ENCODE peak calls at places on chromosomes 3 and 15, in eight cellular contexts. O, N, W, Y, V, H, B and D are unnamed samples. For H3K4me1 and H3K9me3, the result is how much of the 10 kb centered on the place peaks cover.

GRCh38 chr3:50164056-50164455 is 8.9 kb downstream of the SEMA3F start:
- DNase-seq in O (no peak), N (peak), W (peak), Y (peak), V (no peak), H (no peak), B (no peak), D (no peak)

GRCh38 chr3:127011270-127011992 is 28.5 kb downstream of the PLXNA1 start:
- DNase-seq in O (no peak), N (no peak), W (peak), Y (no peak), V (no peak), H (no peak), B (no peak), D (no peak)

GRCh38 chr3:22010997-22011396 is 260.0 kb upstream of the ZNF385D start:
- DNase-seq in O (no peak), N (no peak), W (no peak), Y (no peak), V (no peak), H (no peak), B (no peak), D (no peak)

GRCh38 chr15:91561371-91562100 is 292.0 kb upstream of the SLCO3A1 start:
- DNase-seq in O (no peak), N (no peak), W (peak), Y (no peak), V (no peak), H (no peak), B (no peak), D (peak)

GRCh38 chr3:147514366-147514765 is 105.2 kb downstream of the ZIC1 start:
- DNase-seq in O (no peak), N (no peak), W (no peak), Y (no peak), V (no peak), H (no peak), B (no peak), D (no peak)

GRCh38 chr15:96502196-96502595 is 171.7 kb downstream of the NR2F2 start:
- DNase-seq in O (no peak), N (no peak), W (no peak), Y (no peak), V (no peak), H (no peak), B (no peak), D (no peak)

GRCh38 chr15:84826369-84826823 is 9.2 kb downstream of the ALPK3 start:
- DNase-seq in O (peak), N (no peak), W (no peak), Y (no peak), V (no peak), H (no peak), B (no peak), D (no peak)

GRCh38 chr3:3110299-3110630 is at the start of gene IL5RA:
- DNase-seq in O (no peak), N (no peak), W (peak), Y (no peak), V (no peak), H (no peak), B (no peak), D (no peak)

GRCh38 chr15:70314018-70314354 is 216.3 kb upstream of the TLE3 start:
- DNase-seq in O (no peak), N (no peak), W (no peak), Y (no peak), V (no peak), H (no peak), B (no peak), D (no peak)

GRCh38 chr15:29815000-29815704 is 7.1 kb downstream of the TJP1 start:
- DNase-seq in O (no peak), N (peak), W (peak), Y (no peak), V (no peak), H (no peak), B (no peak), D (no peak)

GRCh38 chr15:60421544-60421943 is 23.8 kb upstream of the ANXA2 start:
- DNase-seq in O (no peak), N (no peak), W (peak), Y (no peak), V (no peak), H (no peak), B (no peak), D (no peak)

GRCh38 chr15:60419752-60420151 is 22.0 kb upstream of the ANXA2 start:
- DNase-seq in O (no peak), N (no peak), W (peak), Y (no peak), V (no peak), H (no peak), B (no peak), D (no peak)

GRCh38 chr15:60418095-60418494 is 20.3 kb upstream of the ANXA2 start:
- DNase-seq in O (no peak), N (no peak), W (no peak), Y (no peak), V (no peak), H (no peak), B (no peak), D (no peak)

GRCh38 chr15:60417112-60417511 is 19.3 kb upstream of the ANXA2 start:
- DNase-seq in O (no peak), N (no peak), W (no peak), Y (no peak), V (no peak), H (no peak), B (no peak), D (no peak)

DNA sequence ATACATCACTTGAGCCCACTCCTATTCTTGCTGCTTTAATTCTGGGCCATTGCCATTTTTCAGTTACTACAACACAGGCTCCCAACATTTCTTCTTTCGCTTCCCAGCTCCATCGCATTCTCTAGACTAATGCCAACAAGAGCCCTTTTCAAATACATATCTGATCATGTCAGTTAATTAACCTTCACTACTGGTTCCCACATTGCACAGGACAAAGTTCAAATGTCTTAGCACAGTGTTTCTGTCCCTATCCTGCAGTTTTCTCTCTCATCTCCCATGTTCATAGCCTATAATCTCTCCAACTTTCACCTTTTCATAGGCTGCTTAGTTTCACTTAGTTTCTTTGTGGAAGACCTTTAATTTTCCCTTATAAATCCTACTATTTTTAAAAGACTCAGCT is 22.5 kb upstream of the ANXA2 start:
- DNase-seq in O (no peak), N (no peak), W (no peak), Y (no peak), V (no peak), H (no peak), B (no peak), D (no peak)
- H3K4me1 ChIP-seq in O (under half), N (under half), W (under half), Y (under half), V (under half), H (under half), B (under half), D (half or more)

GRCh38 chr3:52395503-52395865 is 49.4 kb downstream of the SEMA3G start:
- DNase-seq in O (no peak), N (no peak), W (no peak), Y (peak), V (peak), H (no peak), B (no peak), D (no peak)
- H3K9me3 ChIP-seq in O (under half), N (under half), W (under half), Y (under half), V (under half), H (under half), B (under half), D (under half)

GRCh38 chr3:148600440-148600839 is 97.3 kb upstream of the AGTR1 start:
- DNase-seq in O (no peak), N (no peak), W (no peak), Y (no peak), V (no peak), H (no peak), B (no peak), D (no peak)
- H3K4me1 ChIP-seq in O (under half), N (under half), W (under half), Y (under half), V (under half), H (under half), B (under half), D (under half)

GRCh38 chr15:22240403-22240802 is 160.1 kb downstream of the OR4M2 start:
- DNase-seq in O (no peak), N (no peak), W (no peak), Y (no peak), V (no peak), H (no peak), B (no peak), D (no peak)

GRCh38 chr15:22240951-22241350 is 160.6 kb downstream of the OR4M2 start:
- DNase-seq in O (no peak), N (no peak), W (no peak), Y (no peak), V (no peak), H (no peak), B (no peak), D (no peak)

GRCh38 chr15:22241451-22241850 is 161.1 kb downstream of the OR4M2 start:
- DNase-seq in O (no peak), N (no peak), W (no peak), Y (no peak), V (no peak), H (no peak), B (no peak), D (no peak)

GRCh38 chr15:22239806-22240180 is 159.5 kb downstream of the OR4M2 start:
- DNase-seq in O (no peak), N (no peak), W (no peak), Y (no peak), V (no peak), H (no peak), B (no peak), D (no peak)

DNA sequence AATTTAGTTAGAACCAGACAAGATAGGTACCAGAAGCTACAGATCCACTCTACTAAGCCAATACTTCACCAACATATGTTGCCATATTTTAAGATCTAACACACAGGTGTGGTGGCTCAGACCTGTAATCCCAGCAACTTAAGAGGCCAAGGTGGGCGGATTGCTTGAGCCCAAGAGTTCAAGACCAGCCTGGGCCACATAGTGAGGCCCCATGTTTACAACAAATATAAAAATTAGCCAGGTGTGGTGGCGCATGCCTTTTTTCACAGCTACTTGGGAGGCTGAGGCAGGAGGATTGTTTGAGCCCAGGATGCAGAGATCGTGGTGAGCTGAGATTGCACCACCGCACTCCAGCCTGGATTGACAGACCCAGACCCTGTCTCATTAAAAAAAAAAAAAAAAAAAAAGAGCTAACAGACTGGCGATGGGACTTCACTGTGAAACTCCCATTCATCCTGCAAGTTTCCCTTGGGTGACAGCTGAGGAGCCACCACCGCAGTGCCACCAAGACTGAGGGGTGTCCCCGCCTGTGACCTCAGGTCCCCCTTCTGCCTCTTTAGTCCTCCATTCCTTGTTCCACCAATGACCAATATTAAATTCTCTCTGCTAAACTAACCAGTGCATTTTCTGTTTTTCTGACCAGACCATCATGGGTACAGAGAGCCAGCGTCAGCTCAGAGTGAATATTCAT is 163.3 kb downstream of the OR4M2 start:
- DNase-seq in O (no peak), N (no peak), W (no peak), Y (no peak), V (no peak), H (no peak), B (no peak), D (no peak)
- H3K9me3 ChIP-seq in O (under half), N (under half), W (under half), Y (under half), V (under half), H (under half), B (under half), D (under half)

GRCh38 chr3:53168175-53168923 is 7.3 kb downstream of the PRKCD start:
- DNase-seq in O (no peak), N (no peak), W (no peak), Y (peak), V (no peak), H (no peak), B (no peak), D (no peak)

GRCh38 chr3:53167418-53168174 is 6.6 kb downstream of the PRKCD start:
- DNase-seq in O (no peak), N (no peak), W (no peak), Y (no peak), V (no peak), H (no peak), B (no peak), D (no peak)

GRCh38 chr3:53164911-53165310 is 3.9 kb downstream of the PRKCD start:
- DNase-seq in O (no peak), N (peak), W (no peak), Y (no peak), V (no peak), H (no peak), B (no peak), D (no peak)

GRCh38 chr3:53166781-53167291 is 5.8 kb downstream of the PRKCD start:
- DNase-seq in O (no peak), N (no peak), W (peak), Y (peak), V (peak), H (no peak), B (no peak), D (no peak)

DNA sequence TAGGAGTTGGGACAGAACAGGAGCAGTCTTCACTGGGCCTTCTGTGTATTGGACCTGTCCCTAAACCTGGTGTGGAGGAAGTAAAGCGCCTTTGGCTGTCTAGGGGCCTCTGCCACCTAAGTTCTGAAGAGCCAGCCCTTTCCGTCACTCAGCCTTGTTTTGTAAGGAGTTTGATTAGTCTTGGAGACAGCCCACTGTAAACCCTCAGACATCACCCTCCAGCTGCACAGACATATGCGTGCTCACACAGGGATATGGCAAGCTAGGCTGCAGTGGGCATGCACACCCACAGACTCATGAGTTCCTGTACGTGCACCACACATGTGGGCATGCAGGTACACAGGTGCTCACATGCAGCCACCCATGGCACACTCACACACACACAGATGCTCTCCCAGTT is 5.2 kb downstream of the PRKCD start:
- DNase-seq in O (no peak), N (no peak), W (no peak), Y (no peak), V (no peak), H (no peak), B (no peak), D (no peak)
- H3K4me1 ChIP-seq in O (under half), N (under half), W (under half), Y (under half), V (half or more), H (under half), B (under half), D (under half)

GRCh38 chr15:93261845-93262244 is 172.8 kb upstream of the RGMA start:
- DNase-seq in O (no peak), N (no peak), W (no peak), Y (no peak), V (no peak), H (no peak), B (no peak), D (no peak)

GRCh38 chr15:93266291-93266690 is 177.3 kb upstream of the RGMA start:
- DNase-seq in O (no peak), N (no peak), W (no peak), Y (no peak), V (no peak), H (no peak), B (no peak), D (no peak)

GRCh38 chr15:93270937-93271472 is 182.0 kb upstream of the RGMA start:
- DNase-seq in O (no peak), N (no peak), W (no peak), Y (no peak), V (no peak), H (no peak), B (no peak), D (no peak)

DNA sequence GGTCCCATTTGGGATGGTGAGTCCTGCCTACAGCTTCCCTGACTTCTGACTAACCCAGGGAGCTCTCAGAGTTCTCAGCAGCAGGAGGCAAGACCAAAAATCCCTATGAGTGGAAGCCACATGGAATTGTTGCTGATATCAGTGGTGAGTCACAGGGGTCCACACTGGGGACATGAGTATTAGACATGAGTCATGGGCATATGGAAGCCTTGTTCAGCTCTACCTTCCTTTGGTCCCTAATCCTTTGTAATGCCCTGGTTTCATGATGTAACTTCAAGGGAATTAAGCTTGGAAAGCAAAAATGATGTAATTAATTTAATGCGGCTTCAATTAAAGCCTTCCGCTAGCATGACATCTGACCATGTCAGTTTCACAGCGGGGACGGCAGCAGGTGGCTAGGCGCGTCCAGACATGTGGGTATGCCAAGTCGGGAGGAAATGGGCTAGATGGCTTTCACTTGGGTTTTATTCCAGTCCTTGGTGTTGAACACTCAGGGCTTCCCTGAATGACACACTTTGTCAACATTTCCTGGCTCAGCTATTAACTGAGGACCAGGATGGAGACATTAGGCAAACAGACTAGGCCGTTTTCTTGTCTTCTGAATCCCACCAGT is 176.1 kb upstream of the RGMA start:
- DNase-seq in O (no peak), N (no peak), W (no peak), Y (no peak), V (no peak), H (no peak), B (no peak), D (no peak)
- H3K9me3 ChIP-seq in O (under half), N (under half), W (under half), Y (under half), V (under half), H (under half), B (under half), D (under half)

DNA sequence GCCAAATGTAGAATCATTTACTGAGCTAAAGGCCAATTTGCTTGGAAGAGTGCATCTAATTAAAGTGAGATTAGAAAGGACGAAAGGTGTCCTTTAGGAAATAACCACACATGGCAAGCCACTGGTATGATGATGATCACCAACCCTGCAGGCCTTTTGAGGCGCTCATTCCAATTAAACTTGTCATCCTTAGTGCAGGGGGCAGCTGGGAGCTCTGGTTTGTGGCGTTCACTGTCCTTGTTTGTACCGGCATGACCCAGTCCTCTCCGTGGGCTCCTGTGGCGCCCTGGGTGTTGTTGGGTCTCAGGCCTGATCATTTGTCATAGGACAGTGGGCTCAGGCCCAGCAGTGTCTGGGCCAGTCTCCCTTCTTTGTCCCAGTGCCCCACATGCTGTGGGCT is 11.0 kb downstream of the LIMD1 start:
- DNase-seq in O (no peak), N (no peak), W (no peak), Y (no peak), V (no peak), H (no peak), B (no peak), D (no peak)
- H3K4me1 ChIP-seq in O (under half), N (under half), W (under half), Y (under half), V (under half), H (under half), B (under half), D (under half)

GRCh38 chr15:27336676-27337075 is 365.7 kb downstream of the GABRG3 start:
- DNase-seq in O (no peak), N (no peak), W (peak), Y (no peak), V (no peak), H (no peak), B (no peak), D (no peak)
- H3K9me3 ChIP-seq in O (under half), N (under half), W (under half), Y (under half), V (under half), H (under half), B (under half), D (under half)

GRCh38 chr3:155581579-155581978 is 163.3 kb downstream of the PLCH1 start:
- DNase-seq in O (no peak), N (no peak), W (no peak), Y (no peak), V (no peak), H (no peak), B (no peak), D (no peak)

DNA sequence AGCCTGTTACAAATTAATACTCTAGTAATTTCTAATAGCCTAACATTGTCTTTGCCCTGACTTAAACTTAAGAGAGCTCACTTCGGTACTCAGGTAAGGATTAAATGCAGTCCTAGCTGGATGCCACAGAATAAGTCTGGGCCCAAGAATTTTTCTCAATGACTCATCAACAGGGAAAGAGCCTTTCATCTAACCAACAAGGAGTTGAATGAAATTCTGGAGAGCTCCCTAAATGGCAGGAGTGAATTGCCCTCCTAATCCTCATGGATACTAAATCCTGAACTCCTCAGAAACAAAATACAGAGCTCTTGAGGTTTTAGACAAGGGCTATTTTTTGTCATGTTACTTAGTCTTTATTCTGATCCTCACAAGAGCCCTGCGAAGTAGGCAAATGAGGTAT is 159.5 kb downstream of the PLCH1 start:
- DNase-seq in O (peak), N (no peak), W (no peak), Y (no peak), V (no peak), H (no peak), B (no peak), D (no peak)
- H3K4me1 ChIP-seq in O (under half), N (under half), W (under half), Y (under half), V (under half), H (under half), B (under half), D (under half)